ENCODE peak calls at places on chromosomes 13 and 19, in five cellular contexts. W is GOT3, G is NCI-H1092 treated with DMSO at 0.1 percent for 48 hours, Q is omental fat pad, J is GM23248. M is an unnamed sample.

GRCh38 chr19:37389234-37389633 is 18.3 kb downstream of the ZNF527 start:
- DNase-seq in G (no peak), J (no peak), W (no peak), Q (no peak), M (no peak)

GRCh38 chr13:29532821-29533220 is 62.7 kb downstream of the SLC7A1 start:
- DNase-seq in G (no peak), J (peak), W (no peak), Q (no peak), M (peak)

GRCh38 chr19:45283443-45284033 is 32.5 kb downstream of the MARK4 start:
- DNase-seq in W (no peak), Q (no peak), G (no peak), J (peak), M (no peak)

GRCh38 chr13:33649212-33649917 is 168.6 kb upstream of the RFC3 start:
- DNase-seq in J (peak), Q (no peak), W (no peak), G (peak), M (no peak)

GRCh38 chr13:57629821-57630235 is 1.7 kb upstream of the PCDH17 start:
- DNase-seq in J (peak), Q (peak), G (peak), W (peak), M (peak)

GRCh38 chr19:38529610-38530009 is 88.1 kb downstream of the MAP4K1 start:
- DNase-seq in Q (no peak), G (no peak), W (no peak), J (no peak), M (no peak)

GRCh38 chr19:55368701-55369563 is 1.3 kb downstream of the IL11 start:
- DNase-seq in J (peak), W (no peak), G (no peak), Q (no peak), M (no peak)

GRCh38 chr13:21069561-21070004 is 8.2 kb upstream of the LATS2 start:
- DNase-seq in Q (no peak), J (peak), W (no peak), G (no peak), M (no peak)

GRCh38 chr13:27264181-27264580 is 6.4 kb upstream of the RASL11A start:
- DNase-seq in W (no peak), G (peak), J (peak), Q (no peak), M (no peak)

GRCh38 chr19:12886943-12887747 is at the start of gene KLF1:
- DNase-seq in Q (no peak), G (no peak), J (no peak), W (no peak), M (no peak)

GRCh38 chr19:843180-843835 is 2.5 kb downstream of the PRTN3 start:
- DNase-seq in G (no peak), Q (no peak), J (peak), W (no peak), M (peak)

GRCh38 chr13:75771818-75772217 is 135.7 kb downstream of the LMO7 start:
- DNase-seq in J (peak), G (no peak), W (no peak), Q (no peak), M (no peak)

GRCh38 chr19:55319786-55320185 is 5.4 kb downstream of the TMEM150B start:
- DNase-seq in Q (no peak), G (peak), J (peak), W (no peak), M (no peak)

GRCh38 chr13:72050251-72050650 is 183.2 kb upstream of the DACH1 start:
- DNase-seq in Q (no peak), W (no peak), J (no peak), G (no peak), M (no peak)

GRCh38 chr19:19548915-19549537 is 11.0 kb downstream of the CILP2 start:
- DNase-seq in W (no peak), J (peak), G (no peak), Q (no peak), M (no peak)

GRCh38 chr19:51070334-51070886 is 5.5 kb upstream of the KLK13 start:
- DNase-seq in Q (no peak), G (no peak), W (no peak), J (no peak), M (no peak)

GRCh38 chr19:10915511-10916091 is 12.8 kb downstream of the YIPF2 start:
- DNase-seq in J (peak), Q (no peak), G (no peak), W (peak), M (peak)

GRCh38 chr19:41588497-41589209 is 12.7 kb downstream of the CEACAM21 start:
- DNase-seq in J (peak), W (no peak), Q (no peak), G (no peak), M (no peak)

GRCh38 chr19:6227941-6228325 is 51.8 kb downstream of the MLLT1 start:
- DNase-seq in J (no peak), Q (no peak), G (no peak), W (no peak), M (no peak)

GRCh38 chr13:22893149-22893548 is 287.6 kb upstream of the SGCG start:
- DNase-seq in G (no peak), J (no peak), W (no peak), Q (no peak), M (no peak)

GRCh38 chr13:113077566-113077952 is 28.0 kb upstream of the F7 start:
- DNase-seq in J (no peak), G (no peak), W (no peak), Q (no peak), M (no peak)

GRCh38 chr13:79485014-79485441 is 4.1 kb downstream of the NDFIP2 start:
- DNase-seq in J (peak), W (no peak), G (no peak), Q (no peak), M (no peak)

GRCh38 chr19:12364391-12365093 is 941 bp downstream of the ZNF442 start:
- DNase-seq in Q (peak), G (no peak), W (no peak), J (peak), M (peak)

GRCh38 chr19:29420065-29420464 is 105.7 kb upstream of the VSTM2B start:
- DNase-seq in J (no peak), G (no peak), W (no peak), Q (no peak), M (no peak)

GRCh38 chr19:4374451-4375163 is 25.7 kb downstream of the SH3GL1 start:
- DNase-seq in J (peak), W (peak), G (no peak), Q (peak), M (peak)

GRCh38 chr19:16197188-16197621 is 506 bp upstream of the AP1M1 start:
- DNase-seq in Q (no peak), G (no peak), W (peak), J (peak), M (no peak)

GRCh38 chr19:48935864-48936263 is 2.4 kb downstream of the DHDH start:
- DNase-seq in W (no peak), G (no peak), Q (no peak), J (no peak), M (no peak)

GRCh38 chr19:13150919-13151604 is 851 bp downstream of the IER2 start:
- DNase-seq in J (peak), W (no peak), G (no peak), Q (no peak), M (peak)

GRCh38 chr19:9818734-9819589 is at the start of gene FBXL12:
- DNase-seq in G (peak), Q (peak), W (peak), J (peak), M (peak)

GRCh38 chr13:26019881-26020535 is 31.8 kb downstream of the SHISA2 start:
- DNase-seq in J (peak), G (no peak), Q (no peak), W (peak), M (no peak)

M was measured in suprapubic skin.